ENCODE peak calls at places on chromosome 11, in nine cellular contexts. K is GM12891, P is right lobe of liver, Y is tibial nerve, I is prostate gland, T is transverse colon, X is body of pancreas, A is ovary, D is IMR-90. W is an unnamed sample.

GRCh38 chr11:9943346-9944110 is 279.7 kb downstream of the SWAP70 start:
- DNase-seq in K (no peak), P (no peak), Y (no peak), I (no peak), T (no peak), X (no peak), A (no peak), D (peak), W (no peak)

GRCh38 chr11:116261616-116262015 is 511.2 kb downstream of the BUD13 start:
- DNase-seq in K (no peak), P (no peak), Y (no peak), I (no peak), T (no peak), X (no peak), A (no peak), D (no peak), W (no peak)

GRCh38 chr11:17116121-17116520 is 38.7 kb upstream of the RPS13 start:
- DNase-seq in K (no peak), P (no peak), Y (no peak), I (no peak), T (no peak), X (no peak), A (no peak), D (no peak), W (no peak)

GRCh38 chr11:46675288-46675851 is 25.0 kb downstream of the ARHGAP1 start:
- DNase-seq in K (no peak), P (peak), Y (peak), I (peak), T (peak), X (peak), A (peak), D (peak), W (no peak)

GRCh38 chr11:36777302-36777701 is 179.3 kb upstream of the RAG2 start:
- DNase-seq in K (no peak), P (no peak), Y (no peak), I (no peak), T (no peak), X (no peak), A (no peak), D (no peak), W (no peak)

GRCh38 chr11:128298271-128298670 is 289.1 kb downstream of the ETS1 start:
- DNase-seq in K (no peak), P (no peak), Y (no peak), I (no peak), T (no peak), X (no peak), A (no peak), D (no peak), W (no peak)

GRCh38 chr11:109704432-109704831 is 282.4 kb downstream of the C11orf87 start:
- DNase-seq in K (no peak), P (no peak), Y (no peak), I (no peak), T (no peak), X (no peak), A (no peak), D (no peak), W (no peak)

GRCh38 chr11:71947498-71947897 is 18.7 kb downstream of the RNF121 start:
- DNase-seq in K (no peak), P (no peak), Y (no peak), I (no peak), T (no peak), X (no peak), A (no peak), D (no peak), W (peak)

GRCh38 chr11:8168485-8169257 is at the start of gene RIC3:
- DNase-seq in K (peak), P (peak), Y (no peak), I (peak), T (peak), X (peak), A (peak), D (no peak), W (no peak)

GRCh38 chr11:134332189-134332631 is 422 bp downstream of the GLB1L2 start:
- DNase-seq in K (no peak), P (no peak), Y (no peak), I (peak), T (peak), X (peak), A (peak), D (no peak), W (no peak)

GRCh38 chr11:71499125-71499524 is 27.9 kb upstream of the KRTAP5-7 start:
- DNase-seq in K (no peak), P (no peak), Y (no peak), I (no peak), T (no peak), X (no peak), A (no peak), D (peak), W (no peak)

GRCh38 chr11:2310786-2311455 is 9.1 kb downstream of the TSPAN32 start:
- DNase-seq in K (no peak), P (no peak), Y (no peak), I (no peak), T (no peak), X (no peak), A (no peak), D (no peak), W (no peak)

GRCh38 chr11:43952020-43952400 is 9.6 kb downstream of the C11orf96 start:
- DNase-seq in K (no peak), P (no peak), Y (no peak), I (no peak), T (no peak), X (no peak), A (no peak), D (no peak), W (peak)

GRCh38 chr11:3148990-3149851 is 15.9 kb downstream of the OSBPL5 start:
- DNase-seq in K (no peak), P (no peak), Y (no peak), I (no peak), T (no peak), X (no peak), A (no peak), D (no peak), W (no peak)

GRCh38 chr11:92180664-92181251 is 43.9 kb upstream of the FAT3 start:
- DNase-seq in K (no peak), P (no peak), Y (no peak), I (no peak), T (no peak), X (no peak), A (no peak), D (peak), W (no peak)

GRCh38 chr11:11410626-11411025 is 57.6 kb upstream of the CSNK2A3 start:
- DNase-seq in K (no peak), P (no peak), Y (no peak), I (no peak), T (no peak), X (no peak), A (no peak), D (no peak), W (no peak)

GRCh38 chr11:9771126-9771624 is 107.3 kb downstream of the SWAP70 start:
- DNase-seq in K (no peak), P (no peak), Y (no peak), I (no peak), T (no peak), X (no peak), A (no peak), D (peak), W (no peak)

GRCh38 chr11:48148749-48149148 is 67.9 kb upstream of the OR4B1 start:
- DNase-seq in K (no peak), P (no peak), Y (no peak), I (no peak), T (no peak), X (no peak), A (no peak), D (no peak), W (no peak)

GRCh38 chr11:48150213-48150612 is 66.4 kb upstream of the OR4B1 start:
- DNase-seq in K (no peak), P (no peak), Y (no peak), I (peak), T (peak), X (no peak), A (no peak), D (peak), W (no peak)

DNA sequence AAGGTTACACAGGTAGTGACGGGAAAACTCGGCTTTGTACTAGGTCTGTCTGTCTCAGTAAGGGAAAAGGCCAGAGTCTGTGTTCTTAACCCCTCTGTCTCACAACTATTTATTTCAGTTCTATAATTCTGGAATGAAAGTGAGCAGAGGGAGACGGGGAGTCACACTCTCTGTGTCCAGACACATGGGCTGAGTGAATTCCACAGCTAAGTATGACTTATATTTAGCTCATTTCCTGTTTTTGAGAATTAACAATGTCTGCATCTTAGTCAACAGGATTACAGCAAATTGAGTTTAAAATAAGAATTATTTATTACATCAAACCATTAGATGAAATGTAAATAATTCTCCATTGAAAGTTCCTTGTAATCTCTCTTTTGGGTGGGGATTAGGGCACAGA is 62.4 kb upstream of the OR4B1 start:
- DNase-seq in K (no peak), P (no peak), Y (no peak), I (no peak), T (no peak), X (no peak), A (no peak), D (peak), W (no peak)
- TF ChIP-seq POLR2A in K (no peak), P (no peak), Y (no peak), I (no peak), T (no peak), X (no peak), A (no peak), D (no peak), W (no peak)

DNA sequence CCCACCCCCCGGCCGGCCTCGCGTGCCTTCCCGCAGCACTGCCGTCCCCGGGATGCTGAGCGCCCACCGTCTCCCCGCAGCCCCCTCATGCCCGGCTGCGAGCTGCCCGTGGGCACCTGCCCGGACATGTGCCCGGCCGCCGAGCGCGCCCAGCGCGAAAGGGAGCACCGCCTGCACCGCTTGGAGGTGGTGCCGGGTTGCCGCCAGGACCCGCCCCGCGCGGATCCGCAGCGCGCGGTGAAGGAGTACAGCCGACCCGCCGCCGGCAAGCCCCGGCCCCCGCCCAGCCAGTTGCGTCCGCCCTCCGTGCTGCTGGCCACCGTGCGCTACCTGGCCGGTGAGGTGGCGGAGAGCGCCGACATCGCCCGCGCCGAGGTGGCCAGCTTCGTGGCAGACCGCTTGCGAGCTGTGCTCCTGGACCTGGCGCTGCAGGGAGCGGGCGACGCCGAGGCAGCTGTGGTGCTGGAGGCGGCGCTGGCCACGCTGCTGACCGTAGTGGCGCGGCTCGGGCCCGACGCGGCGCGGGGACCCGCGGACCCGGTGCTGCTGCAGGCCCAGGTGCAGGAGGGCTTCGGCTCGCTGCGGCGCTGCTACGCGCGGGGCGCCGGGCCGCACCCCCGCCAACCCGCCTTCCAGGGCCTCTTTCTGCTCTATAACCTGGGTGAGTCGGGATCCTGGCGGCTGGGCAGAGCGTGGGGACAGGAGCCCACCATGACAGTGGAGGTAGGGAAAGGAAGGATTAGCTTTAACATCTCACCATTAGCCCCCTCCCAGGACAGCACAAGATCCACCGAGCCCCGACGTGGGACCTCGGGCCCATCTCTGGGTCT is at the start of gene SAC3D1:
- DNase-seq in K (peak), P (peak), Y (no peak), I (no peak), T (peak), X (peak), A (no peak), D (peak), W (peak)
- TF ChIP-seq POLR2A in K (no peak), P (no peak), Y (no peak), I (no peak), T (no peak), X (no peak), A (no peak), D (no peak), W (no peak)

DNA sequence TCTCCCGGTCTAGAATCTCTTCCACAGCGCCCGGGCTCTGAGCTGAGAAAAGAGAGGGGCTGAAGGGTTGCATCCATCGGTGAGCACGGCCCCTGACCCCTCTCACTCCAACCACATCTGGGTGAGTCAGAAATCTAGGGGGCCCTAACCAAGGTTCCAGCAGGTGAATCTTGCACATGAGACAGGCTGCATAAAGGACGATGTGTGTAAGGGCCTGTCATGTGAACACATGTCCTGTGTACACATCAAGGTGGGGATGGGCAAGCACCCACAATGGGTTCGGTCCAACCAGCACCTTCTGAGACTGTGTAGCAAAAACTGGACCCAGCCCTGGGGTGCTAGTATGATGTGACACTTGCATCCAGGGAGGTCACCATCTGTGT is 1.2 kb downstream of the BET1L start:
- DNase-seq in K (no peak), P (no peak), Y (no peak), I (peak), T (peak), X (no peak), A (no peak), D (no peak), W (no peak)
- TF ChIP-seq POLR2A in K (no peak), P (no peak), Y (no peak), I (no peak), T (no peak), X (no peak), A (no peak), D (peak), W (peak)

DNA sequence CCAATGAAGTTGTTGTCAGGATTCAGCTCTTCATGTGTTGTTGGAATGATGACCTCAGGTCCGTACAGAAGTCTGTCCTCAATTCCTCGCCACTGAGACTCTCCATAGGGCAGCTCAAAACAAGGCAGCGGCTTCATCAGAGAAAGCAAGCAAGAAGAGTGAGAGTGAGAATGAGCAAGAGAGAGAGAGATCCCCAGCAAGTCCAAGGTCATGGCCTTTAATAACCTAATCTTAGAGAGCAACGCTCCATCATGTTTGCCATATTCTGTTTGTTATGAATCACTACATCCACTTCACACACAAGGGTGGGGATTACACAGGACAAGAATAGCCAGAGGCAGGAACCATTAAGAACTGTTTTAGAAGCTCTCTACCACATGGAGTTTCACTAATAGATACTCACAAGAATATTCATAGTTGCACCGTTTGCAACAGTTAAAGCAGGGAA is 23.3 kb upstream of the MMP7 start:
- DNase-seq in K (no peak), P (no peak), Y (no peak), I (no peak), T (no peak), X (no peak), A (no peak), D (no peak), W (no peak)
- TF ChIP-seq POLR2A in K (no peak), P (no peak), Y (no peak), I (no peak), T (no peak), X (no peak), A (no peak), D (no peak), W (no peak)

W was measured in erythroblast.